ENCODE peak calls at places on chromosomes 1 and 21, in eight cellular contexts. One of them, this sample, is unnamed.

GRCh38 chr1:1242461-1243080 is 4.0 kb downstream of the C1QTNF12 start:
- DNase-seq in activated naive CD4-positive, alpha-beta T cell treated with anti-CD3 and anti-CD28 coated beads, Interleukin-2, amount 10 ng/mL, durations not matched to agents 7 days and 5 days: no peak
- DNase-seq in ureter: no peak
- DNase-seq in adipocyte: no peak
- DNase-seq in left kidney: no peak
- DNase-seq in ascending aorta: no peak
- DNase-seq in substantia nigra: no peak
- DNase-seq in LoVo: no peak
- DNase-seq in this sample: no peak

GRCh38 chr1:70617728-70618127 is 206.7 kb downstream of the CTH start:
- DNase-seq in activated naive CD4-positive, alpha-beta T cell treated with anti-CD3 and anti-CD28 coated beads, Interleukin-2, amount 10 ng/mL, durations not matched to agents 7 days and 5 days: no peak
- DNase-seq in ureter: no peak
- DNase-seq in adipocyte: no peak
- DNase-seq in left kidney: no peak
- DNase-seq in ascending aorta: no peak
- DNase-seq in substantia nigra: no peak
- DNase-seq in LoVo: no peak
- DNase-seq in this sample: no peak

GRCh38 chr1:24514946-24515345 is 12.3 kb downstream of the RCAN3 start:
- DNase-seq in activated naive CD4-positive, alpha-beta T cell treated with anti-CD3 and anti-CD28 coated beads, Interleukin-2, amount 10 ng/mL, durations not matched to agents 7 days and 5 days: no peak
- DNase-seq in ureter: no peak
- DNase-seq in adipocyte: no peak
- DNase-seq in left kidney: no peak
- DNase-seq in ascending aorta: no peak
- DNase-seq in substantia nigra: no peak
- DNase-seq in LoVo: no peak
- DNase-seq in this sample: no peak

GRCh38 chr1:29554208-29554778 is 318.0 kb downstream of the PTPRU start:
- DNase-seq in activated naive CD4-positive, alpha-beta T cell treated with anti-CD3 and anti-CD28 coated beads, Interleukin-2, amount 10 ng/mL, durations not matched to agents 7 days and 5 days: no peak
- DNase-seq in ureter: no peak
- DNase-seq in adipocyte: no peak
- DNase-seq in left kidney: no peak
- DNase-seq in ascending aorta: peak
- DNase-seq in substantia nigra: no peak
- DNase-seq in LoVo: no peak
- DNase-seq in this sample: no peak

GRCh38 chr1:162912061-162912667 is 51.2 kb upstream of the CCDC190 start:
- DNase-seq in activated naive CD4-positive, alpha-beta T cell treated with anti-CD3 and anti-CD28 coated beads, Interleukin-2, amount 10 ng/mL, durations not matched to agents 7 days and 5 days: no peak
- DNase-seq in ureter: no peak
- DNase-seq in adipocyte: no peak
- DNase-seq in left kidney: no peak
- DNase-seq in ascending aorta: no peak
- DNase-seq in substantia nigra: no peak
- DNase-seq in LoVo: no peak
- DNase-seq in this sample: no peak

GRCh38 chr1:229855999-229856650 is 210.9 kb upstream of the GALNT2 start:
- DNase-seq in activated naive CD4-positive, alpha-beta T cell treated with anti-CD3 and anti-CD28 coated beads, Interleukin-2, amount 10 ng/mL, durations not matched to agents 7 days and 5 days: peak
- DNase-seq in ureter: no peak
- DNase-seq in adipocyte: peak
- DNase-seq in left kidney: no peak
- DNase-seq in ascending aorta: no peak
- DNase-seq in substantia nigra: no peak
- DNase-seq in LoVo: no peak
- DNase-seq in this sample: peak

GRCh38 chr1:40314721-40315238 is 2.3 kb downstream of the COL9A2 start:
- DNase-seq in activated naive CD4-positive, alpha-beta T cell treated with anti-CD3 and anti-CD28 coated beads, Interleukin-2, amount 10 ng/mL, durations not matched to agents 7 days and 5 days: no peak
- DNase-seq in ureter: peak
- DNase-seq in adipocyte: no peak
- DNase-seq in left kidney: no peak
- DNase-seq in ascending aorta: peak
- DNase-seq in substantia nigra: peak
- DNase-seq in LoVo: no peak
- DNase-seq in this sample: no peak

GRCh38 chr1:51168266-51168845 is 66.3 kb downstream of the C1orf185 start:
- DNase-seq in activated naive CD4-positive, alpha-beta T cell treated with anti-CD3 and anti-CD28 coated beads, Interleukin-2, amount 10 ng/mL, durations not matched to agents 7 days and 5 days: no peak
- DNase-seq in ureter: no peak
- DNase-seq in adipocyte: peak
- DNase-seq in left kidney: no peak
- DNase-seq in ascending aorta: no peak
- DNase-seq in substantia nigra: no peak
- DNase-seq in LoVo: no peak
- DNase-seq in this sample: peak

GRCh38 chr1:33459766-33460543 is 12.5 kb upstream of the ZSCAN20 start:
- DNase-seq in activated naive CD4-positive, alpha-beta T cell treated with anti-CD3 and anti-CD28 coated beads, Interleukin-2, amount 10 ng/mL, durations not matched to agents 7 days and 5 days: no peak
- DNase-seq in ureter: no peak
- DNase-seq in adipocyte: no peak
- DNase-seq in left kidney: no peak
- DNase-seq in ascending aorta: no peak
- DNase-seq in substantia nigra: no peak
- DNase-seq in LoVo: no peak
- DNase-seq in this sample: peak

GRCh38 chr1:85465099-85465790 is at the start of gene DDAH1:
- DNase-seq in activated naive CD4-positive, alpha-beta T cell treated with anti-CD3 and anti-CD28 coated beads, Interleukin-2, amount 10 ng/mL, durations not matched to agents 7 days and 5 days: no peak
- DNase-seq in ureter: peak
- DNase-seq in adipocyte: peak
- DNase-seq in left kidney: peak
- DNase-seq in ascending aorta: peak
- DNase-seq in substantia nigra: peak
- DNase-seq in LoVo: peak
- DNase-seq in this sample: peak

GRCh38 chr1:2644171-2644570 is 11.4 kb upstream of the MMEL1 start:
- DNase-seq in activated naive CD4-positive, alpha-beta T cell treated with anti-CD3 and anti-CD28 coated beads, Interleukin-2, amount 10 ng/mL, durations not matched to agents 7 days and 5 days: peak
- DNase-seq in ureter: peak
- DNase-seq in adipocyte: no peak
- DNase-seq in left kidney: no peak
- DNase-seq in ascending aorta: peak
- DNase-seq in substantia nigra: no peak
- DNase-seq in LoVo: no peak
- DNase-seq in this sample: peak

GRCh38 chr1:79448426-79448825 is 441.9 kb upstream of the ADGRL4 start:
- DNase-seq in activated naive CD4-positive, alpha-beta T cell treated with anti-CD3 and anti-CD28 coated beads, Interleukin-2, amount 10 ng/mL, durations not matched to agents 7 days and 5 days: no peak
- DNase-seq in ureter: no peak
- DNase-seq in adipocyte: no peak
- DNase-seq in left kidney: no peak
- DNase-seq in ascending aorta: no peak
- DNase-seq in substantia nigra: no peak
- DNase-seq in LoVo: no peak
- DNase-seq in this sample: no peak

GRCh38 chr1:9275567-9276034 is 17.1 kb upstream of the SPSB1 start:
- DNase-seq in activated naive CD4-positive, alpha-beta T cell treated with anti-CD3 and anti-CD28 coated beads, Interleukin-2, amount 10 ng/mL, durations not matched to agents 7 days and 5 days: peak
- DNase-seq in ureter: no peak
- DNase-seq in adipocyte: peak
- DNase-seq in left kidney: no peak
- DNase-seq in ascending aorta: peak
- DNase-seq in substantia nigra: no peak
- DNase-seq in LoVo: peak
- DNase-seq in this sample: peak

GRCh38 chr21:41560701-41561158 is 52.8 kb upstream of the TMPRSS2 start:
- DNase-seq in activated naive CD4-positive, alpha-beta T cell treated with anti-CD3 and anti-CD28 coated beads, Interleukin-2, amount 10 ng/mL, durations not matched to agents 7 days and 5 days: no peak
- DNase-seq in ureter: no peak
- DNase-seq in adipocyte: no peak
- DNase-seq in left kidney: no peak
- DNase-seq in ascending aorta: no peak
- DNase-seq in substantia nigra: no peak
- DNase-seq in LoVo: peak
- DNase-seq in this sample: no peak

GRCh38 chr1:37036667-37037053 is 2.3 kb upstream of the GRIK3 start:
- DNase-seq in activated naive CD4-positive, alpha-beta T cell treated with anti-CD3 and anti-CD28 coated beads, Interleukin-2, amount 10 ng/mL, durations not matched to agents 7 days and 5 days: no peak
- DNase-seq in ureter: no peak
- DNase-seq in adipocyte: no peak
- DNase-seq in left kidney: peak
- DNase-seq in ascending aorta: no peak
- DNase-seq in substantia nigra: no peak
- DNase-seq in LoVo: no peak
- DNase-seq in this sample: no peak

GRCh38 chr1:157505481-157506272 is 46.6 kb downstream of the FCRL5 start:
- DNase-seq in activated naive CD4-positive, alpha-beta T cell treated with anti-CD3 and anti-CD28 coated beads, Interleukin-2, amount 10 ng/mL, durations not matched to agents 7 days and 5 days: peak
- DNase-seq in ureter: peak
- DNase-seq in adipocyte: peak
- DNase-seq in left kidney: peak
- DNase-seq in ascending aorta: no peak
- DNase-seq in substantia nigra: no peak
- DNase-seq in LoVo: peak
- DNase-seq in this sample: peak

GRCh38 chr1:92310185-92310597 is 11.3 kb downstream of the RPAP2 start:
- DNase-seq in activated naive CD4-positive, alpha-beta T cell treated with anti-CD3 and anti-CD28 coated beads, Interleukin-2, amount 10 ng/mL, durations not matched to agents 7 days and 5 days: no peak
- DNase-seq in ureter: no peak
- DNase-seq in adipocyte: peak
- DNase-seq in left kidney: peak
- DNase-seq in ascending aorta: no peak
- DNase-seq in substantia nigra: no peak
- DNase-seq in LoVo: peak
- DNase-seq in this sample: peak

GRCh38 chr1:89524369-89525168 is at the start of gene LRRC8B:
- DNase-seq in activated naive CD4-positive, alpha-beta T cell treated with anti-CD3 and anti-CD28 coated beads, Interleukin-2, amount 10 ng/mL, durations not matched to agents 7 days and 5 days: peak
- DNase-seq in ureter: peak
- DNase-seq in adipocyte: peak
- DNase-seq in left kidney: peak
- DNase-seq in ascending aorta: peak
- DNase-seq in substantia nigra: peak
- DNase-seq in LoVo: peak
- DNase-seq in this sample: peak

GRCh38 chr1:62144238-62144831 is 50.3 kb upstream of the L1TD1 start:
- DNase-seq in activated naive CD4-positive, alpha-beta T cell treated with anti-CD3 and anti-CD28 coated beads, Interleukin-2, amount 10 ng/mL, durations not matched to agents 7 days and 5 days: peak
- DNase-seq in ureter: no peak
- DNase-seq in adipocyte: peak
- DNase-seq in left kidney: peak
- DNase-seq in ascending aorta: no peak
- DNase-seq in substantia nigra: no peak
- DNase-seq in LoVo: peak
- DNase-seq in this sample: peak

GRCh38 chr1:185656663-185657062 is 77.5 kb upstream of the HMCN1 start:
- DNase-seq in activated naive CD4-positive, alpha-beta T cell treated with anti-CD3 and anti-CD28 coated beads, Interleukin-2, amount 10 ng/mL, durations not matched to agents 7 days and 5 days: no peak
- DNase-seq in ureter: no peak
- DNase-seq in adipocyte: no peak
- DNase-seq in left kidney: no peak
- DNase-seq in ascending aorta: no peak
- DNase-seq in substantia nigra: no peak
- DNase-seq in LoVo: no peak
- DNase-seq in this sample: no peak

GRCh38 chr1:12600880-12601633 is 17.0 kb downstream of the DHRS3 start:
- DNase-seq in activated naive CD4-positive, alpha-beta T cell treated with anti-CD3 and anti-CD28 coated beads, Interleukin-2, amount 10 ng/mL, durations not matched to agents 7 days and 5 days: peak
- DNase-seq in ureter: no peak
- DNase-seq in adipocyte: no peak
- DNase-seq in left kidney: peak
- DNase-seq in ascending aorta: no peak
- DNase-seq in substantia nigra: no peak
- DNase-seq in LoVo: no peak
- DNase-seq in this sample: no peak

GRCh38 chr21:41891132-41891531 is 12.0 kb upstream of the PRDM15 start:
- DNase-seq in activated naive CD4-positive, alpha-beta T cell treated with anti-CD3 and anti-CD28 coated beads, Interleukin-2, amount 10 ng/mL, durations not matched to agents 7 days and 5 days: no peak
- DNase-seq in ureter: no peak
- DNase-seq in adipocyte: no peak
- DNase-seq in left kidney: no peak
- DNase-seq in ascending aorta: no peak
- DNase-seq in substantia nigra: no peak
- DNase-seq in LoVo: no peak
- DNase-seq in this sample: no peak

GRCh38 chr1:20344738-20345137 is 54.1 kb downstream of the VWA5B1 start:
- DNase-seq in activated naive CD4-positive, alpha-beta T cell treated with anti-CD3 and anti-CD28 coated beads, Interleukin-2, amount 10 ng/mL, durations not matched to agents 7 days and 5 days: no peak
- DNase-seq in ureter: no peak
- DNase-seq in adipocyte: no peak
- DNase-seq in left kidney: no peak
- DNase-seq in ascending aorta: no peak
- DNase-seq in substantia nigra: no peak
- DNase-seq in LoVo: no peak
- DNase-seq in this sample: no peak

GRCh38 chr1:81650741-81651140 is 150.0 kb upstream of the ADGRL2 start:
- DNase-seq in activated naive CD4-positive, alpha-beta T cell treated with anti-CD3 and anti-CD28 coated beads, Interleukin-2, amount 10 ng/mL, durations not matched to agents 7 days and 5 days: no peak
- DNase-seq in ureter: no peak
- DNase-seq in adipocyte: no peak
- DNase-seq in left kidney: no peak
- DNase-seq in ascending aorta: no peak
- DNase-seq in substantia nigra: no peak
- DNase-seq in LoVo: no peak
- DNase-seq in this sample: no peak

GRCh38 chr21:33058468-33059318 is 11.2 kb upstream of the OLIG1 start:
- DNase-seq in activated naive CD4-positive, alpha-beta T cell treated with anti-CD3 and anti-CD28 coated beads, Interleukin-2, amount 10 ng/mL, durations not matched to agents 7 days and 5 days: no peak
- DNase-seq in ureter: no peak
- DNase-seq in adipocyte: no peak
- DNase-seq in left kidney: no peak
- DNase-seq in ascending aorta: no peak
- DNase-seq in substantia nigra: no peak
- DNase-seq in LoVo: no peak
- DNase-seq in this sample: no peak

GRCh38 chr1:26993237-26994019 is at the start of gene TRNP1:
- DNase-seq in activated naive CD4-positive, alpha-beta T cell treated with anti-CD3 and anti-CD28 coated beads, Interleukin-2, amount 10 ng/mL, durations not matched to agents 7 days and 5 days: peak
- DNase-seq in ureter: peak
- DNase-seq in adipocyte: peak
- DNase-seq in left kidney: peak
- DNase-seq in ascending aorta: peak
- DNase-seq in substantia nigra: peak
- DNase-seq in LoVo: peak
- DNase-seq in this sample: peak

GRCh38 chr1:205800973-205801703 is 11.9 kb downstream of the SLC41A1 start:
- DNase-seq in activated naive CD4-positive, alpha-beta T cell treated with anti-CD3 and anti-CD28 coated beads, Interleukin-2, amount 10 ng/mL, durations not matched to agents 7 days and 5 days: no peak
- DNase-seq in ureter: peak
- DNase-seq in adipocyte: no peak
- DNase-seq in left kidney: no peak
- DNase-seq in ascending aorta: no peak
- DNase-seq in substantia nigra: no peak
- DNase-seq in LoVo: no peak
- DNase-seq in this sample: no peak

GRCh38 chr1:167797005-167797404 is 75.2 kb downstream of the MPZL1 start:
- DNase-seq in activated naive CD4-positive, alpha-beta T cell treated with anti-CD3 and anti-CD28 coated beads, Interleukin-2, amount 10 ng/mL, durations not matched to agents 7 days and 5 days: no peak
- DNase-seq in ureter: peak
- DNase-seq in adipocyte: peak
- DNase-seq in left kidney: peak
- DNase-seq in ascending aorta: peak
- DNase-seq in substantia nigra: no peak
- DNase-seq in LoVo: no peak
- DNase-seq in this sample: peak

GRCh38 chr1:247386695-247387094 is 29.3 kb upstream of the NLRP3 start:
- DNase-seq in activated naive CD4-positive, alpha-beta T cell treated with anti-CD3 and anti-CD28 coated beads, Interleukin-2, amount 10 ng/mL, durations not matched to agents 7 days and 5 days: no peak
- DNase-seq in ureter: no peak
- DNase-seq in adipocyte: peak
- DNase-seq in left kidney: no peak
- DNase-seq in ascending aorta: no peak
- DNase-seq in substantia nigra: no peak
- DNase-seq in LoVo: no peak
- DNase-seq in this sample: peak

GRCh38 chr1:18890704-18891103 is 11.7 kb downstream of the ALDH4A1 start:
- DNase-seq in activated naive CD4-positive, alpha-beta T cell treated with anti-CD3 and anti-CD28 coated beads, Interleukin-2, amount 10 ng/mL, durations not matched to agents 7 days and 5 days: no peak
- DNase-seq in ureter: no peak
- DNase-seq in adipocyte: peak
- DNase-seq in left kidney: no peak
- DNase-seq in ascending aorta: peak
- DNase-seq in substantia nigra: peak
- DNase-seq in LoVo: no peak
- DNase-seq in this sample: peak

GRCh38 chr1:33624991-33625870 is 152.8 kb downstream of the ZSCAN20 start:
- DNase-seq in activated naive CD4-positive, alpha-beta T cell treated with anti-CD3 and anti-CD28 coated beads, Interleukin-2, amount 10 ng/mL, durations not matched to agents 7 days and 5 days: peak
- DNase-seq in ureter: no peak
- DNase-seq in adipocyte: no peak
- DNase-seq in left kidney: no peak
- DNase-seq in ascending aorta: peak
- DNase-seq in substantia nigra: no peak
- DNase-seq in LoVo: no peak
- DNase-seq in this sample: no peak

GRCh38 chr1:44810101-44810761 is 1.9 kb downstream of the BTBD19 start:
- DNase-seq in activated naive CD4-positive, alpha-beta T cell treated with anti-CD3 and anti-CD28 coated beads, Interleukin-2, amount 10 ng/mL, durations not matched to agents 7 days and 5 days: no peak
- DNase-seq in ureter: no peak
- DNase-seq in adipocyte: peak
- DNase-seq in left kidney: no peak
- DNase-seq in ascending aorta: peak
- DNase-seq in substantia nigra: peak
- DNase-seq in LoVo: peak
- DNase-seq in this sample: no peak

This sample was measured in GM03348.